ENCODE peak calls at places on chromosomes 6 and 20, in five cellular contexts. One of them, this sample, is unnamed.

GRCh38 chr6:44430322-44430721 is 42.8 kb downstream of the CDC5L start:
- DNase-seq in kidney epithelial cell: no peak
- DNase-seq in A549: no peak
- DNase-seq in OCI-LY7: no peak
- DNase-seq in GM20000: no peak
- DNase-seq in this sample: no peak

GRCh38 chr6:3122823-3123182 is 4.3 kb downstream of the BPHL start:
- DNase-seq in GM20000: no peak
- DNase-seq in kidney epithelial cell: no peak
- DNase-seq in A549: no peak
- DNase-seq in OCI-LY7: no peak
- DNase-seq in this sample: no peak

GRCh38 chr20:62766716-62767115 is 29.6 kb upstream of the MRGBP start:
- DNase-seq in A549: no peak
- DNase-seq in kidney epithelial cell: no peak
- DNase-seq in GM20000: no peak
- DNase-seq in OCI-LY7: no peak
- DNase-seq in this sample: no peak

GRCh38 chr20:40336034-40336433 is 353.0 kb downstream of the MAFB start:
- DNase-seq in kidney epithelial cell: no peak
- DNase-seq in OCI-LY7: no peak
- DNase-seq in A549: no peak
- DNase-seq in GM20000: no peak
- DNase-seq in this sample: no peak

GRCh38 chr20:7984192-7984591 is 35.4 kb downstream of the TMX4 start:
- DNase-seq in OCI-LY7: no peak
- DNase-seq in kidney epithelial cell: no peak
- DNase-seq in GM20000: no peak
- DNase-seq in A549: no peak
- DNase-seq in this sample: no peak

GRCh38 chr6:33070909-33071308 is 2.5 kb downstream of the HLA-DPA1 start:
- DNase-seq in A549: no peak
- DNase-seq in OCI-LY7: no peak
- DNase-seq in GM20000: no peak
- DNase-seq in kidney epithelial cell: no peak
- DNase-seq in this sample: no peak

GRCh38 chr6:74409447-74409846 is 713.4 kb downstream of the CD109 start:
- DNase-seq in OCI-LY7: no peak
- DNase-seq in kidney epithelial cell: peak
- DNase-seq in A549: peak
- DNase-seq in GM20000: peak
- DNase-seq in this sample: no peak

GRCh38 chr20:32752458-32753250 is 9.4 kb upstream of the COMMD7 start:
- DNase-seq in GM20000: no peak
- DNase-seq in OCI-LY7: no peak
- DNase-seq in kidney epithelial cell: peak
- DNase-seq in A549: no peak
- DNase-seq in this sample: peak

GRCh38 chr20:37519508-37520416 is 1.3 kb upstream of the NNAT start:
- DNase-seq in OCI-LY7: peak
- DNase-seq in kidney epithelial cell: no peak
- DNase-seq in GM20000: peak
- DNase-seq in A549: no peak
- DNase-seq in this sample: no peak

GRCh38 chr20:31856516-31856915 is 11.1 kb upstream of the FOXS1 start:
- DNase-seq in A549: no peak
- DNase-seq in kidney epithelial cell: no peak
- DNase-seq in GM20000: no peak
- DNase-seq in OCI-LY7: no peak
- DNase-seq in this sample: no peak

GRCh38 chr6:159691133-159691962 is 1.7 kb downstream of the SOD2 start:
- DNase-seq in OCI-LY7: peak
- DNase-seq in GM20000: peak
- DNase-seq in A549: peak
- DNase-seq in kidney epithelial cell: peak
- DNase-seq in this sample: peak

GRCh38 chr6:7146079-7146828 is 38.5 kb downstream of the RREB1 start:
- DNase-seq in GM20000: peak
- DNase-seq in A549: no peak
- DNase-seq in OCI-LY7: peak
- DNase-seq in kidney epithelial cell: no peak
- DNase-seq in this sample: peak

GRCh38 chr6:154167163-154167562 is 128.1 kb downstream of the OPRM1 start:
- DNase-seq in GM20000: no peak
- DNase-seq in A549: no peak
- DNase-seq in OCI-LY7: no peak
- DNase-seq in kidney epithelial cell: no peak
- DNase-seq in this sample: no peak

GRCh38 chr6:45049188-45049843 is 278.8 kb upstream of the RUNX2 start:
- DNase-seq in GM20000: no peak
- DNase-seq in kidney epithelial cell: no peak
- DNase-seq in OCI-LY7: no peak
- DNase-seq in A549: no peak
- DNase-seq in this sample: no peak

GRCh38 chr6:74091133-74091793 is 395.3 kb downstream of the CD109 start:
- DNase-seq in A549: peak
- DNase-seq in kidney epithelial cell: no peak
- DNase-seq in GM20000: peak
- DNase-seq in OCI-LY7: peak
- DNase-seq in this sample: no peak

GRCh38 chr6:84390334-84390733 is 162.9 kb upstream of the CEP162 start:
- DNase-seq in A549: no peak
- DNase-seq in GM20000: no peak
- DNase-seq in OCI-LY7: no peak
- DNase-seq in kidney epithelial cell: no peak
- DNase-seq in this sample: no peak

GRCh38 chr20:37243076-37243936 is 18.3 kb downstream of the GHRH start:
- DNase-seq in A549: no peak
- DNase-seq in GM20000: no peak
- DNase-seq in kidney epithelial cell: no peak
- DNase-seq in OCI-LY7: no peak
- DNase-seq in this sample: no peak

GRCh38 chr6:79586548-79586947 is 44.6 kb upstream of the SH3BGRL2 start:
- DNase-seq in kidney epithelial cell: no peak
- DNase-seq in GM20000: no peak
- DNase-seq in OCI-LY7: peak
- DNase-seq in A549: peak
- DNase-seq in this sample: no peak
- TF ChIP-seq CTCF in kidney epithelial cell: peak
- TF ChIP-seq CTCF in GM20000: no peak
- TF ChIP-seq CTCF in OCI-LY7: peak
- TF ChIP-seq CTCF in A549: no peak
- TF ChIP-seq CTCF in this sample: no peak

GRCh38 chr20:64222273-64222672 is 33.3 kb upstream of the PCMTD2 start:
- DNase-seq in GM20000: no peak
- DNase-seq in kidney epithelial cell: peak
- DNase-seq in A549: no peak
- DNase-seq in OCI-LY7: no peak
- DNase-seq in this sample: no peak

GRCh38 chr20:64224344-64225165 is 31.0 kb upstream of the PCMTD2 start:
- DNase-seq in kidney epithelial cell: peak
- DNase-seq in A549: no peak
- DNase-seq in GM20000: no peak
- DNase-seq in OCI-LY7: no peak
- DNase-seq in this sample: peak

GRCh38 chr20:64222851-64223525 is 32.6 kb upstream of the PCMTD2 start:
- DNase-seq in kidney epithelial cell: no peak
- DNase-seq in GM20000: no peak
- DNase-seq in OCI-LY7: no peak
- DNase-seq in A549: no peak
- DNase-seq in this sample: no peak

GRCh38 chr20:64225166-64225595 is 30.4 kb upstream of the PCMTD2 start:
- DNase-seq in GM20000: no peak
- DNase-seq in A549: no peak
- DNase-seq in OCI-LY7: no peak
- DNase-seq in kidney epithelial cell: no peak
- DNase-seq in this sample: no peak

GRCh38 chr20:64223526-64224067 is 32.0 kb upstream of the PCMTD2 start:
- DNase-seq in kidney epithelial cell: peak
- DNase-seq in GM20000: no peak
- DNase-seq in OCI-LY7: peak
- DNase-seq in A549: no peak
- DNase-seq in this sample: no peak
- TF ChIP-seq CTCF in kidney epithelial cell: peak
- TF ChIP-seq CTCF in GM20000: no peak
- TF ChIP-seq CTCF in OCI-LY7: peak
- TF ChIP-seq CTCF in A549: no peak
- TF ChIP-seq CTCF in this sample: no peak

GRCh38 chr6:103797738-103798137 is 1062.0 kb downstream of the HACE1 start:
- DNase-seq in OCI-LY7: peak
- DNase-seq in A549: no peak
- DNase-seq in GM20000: no peak
- DNase-seq in kidney epithelial cell: no peak
- DNase-seq in this sample: no peak
- TF ChIP-seq CTCF in OCI-LY7: peak
- TF ChIP-seq CTCF in A549: peak
- TF ChIP-seq CTCF in GM20000: peak
- TF ChIP-seq CTCF in kidney epithelial cell: peak
- TF ChIP-seq CTCF in this sample: no peak

GRCh38 chr20:21968486-21968885 is 263.0 kb downstream of the PAX1 start:
- DNase-seq in A549: no peak
- DNase-seq in GM20000: no peak
- DNase-seq in OCI-LY7: no peak
- DNase-seq in kidney epithelial cell: no peak
- DNase-seq in this sample: no peak
- TF ChIP-seq CTCF in A549: no peak
- TF ChIP-seq CTCF in GM20000: no peak
- TF ChIP-seq CTCF in OCI-LY7: no peak
- TF ChIP-seq CTCF in kidney epithelial cell: no peak
- TF ChIP-seq CTCF in this sample: no peak

DNA sequence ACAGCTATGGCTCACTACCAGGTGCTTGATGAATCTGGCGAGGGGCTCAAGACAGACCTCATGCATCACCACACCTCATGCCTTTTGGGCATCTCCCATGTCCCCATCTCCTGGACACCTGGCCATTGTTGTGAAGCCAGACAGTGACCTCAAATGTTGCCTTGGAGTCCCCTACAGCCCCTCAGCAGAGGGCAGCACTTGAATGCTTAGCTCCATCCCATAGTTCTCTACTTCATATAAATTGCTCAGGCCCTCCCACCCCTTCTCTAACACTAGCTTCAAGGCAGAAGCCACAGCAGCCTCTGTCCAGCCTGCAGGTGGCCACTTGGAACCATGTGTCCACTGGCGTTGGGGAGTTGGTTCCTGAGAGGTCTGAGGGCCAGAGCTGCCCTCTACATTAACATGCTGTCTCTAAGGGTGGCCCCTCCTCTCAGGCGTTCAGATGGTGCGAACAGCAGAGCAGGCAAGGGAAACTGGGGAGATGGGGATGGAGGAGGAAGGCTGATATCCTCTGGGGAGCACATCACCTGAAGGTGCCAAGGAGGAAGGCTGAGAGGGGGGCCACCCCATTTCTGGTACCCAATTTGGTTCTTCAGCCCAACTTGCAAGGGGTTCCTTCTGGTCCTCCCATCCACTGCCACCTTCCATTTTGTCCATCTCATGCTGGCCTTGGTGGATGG is 31.3 kb downstream of the MOCS1 start:
- DNase-seq in A549: no peak
- DNase-seq in kidney epithelial cell: no peak
- DNase-seq in GM20000: no peak
- DNase-seq in OCI-LY7: no peak
- DNase-seq in this sample: no peak
- TF ChIP-seq CTCF in A549: no peak
- TF ChIP-seq CTCF in kidney epithelial cell: no peak
- TF ChIP-seq CTCF in GM20000: no peak
- TF ChIP-seq CTCF in OCI-LY7: peak
- TF ChIP-seq CTCF in this sample: no peak

GRCh38 chr20:3621111-3621510 is 42.1 kb downstream of the GFRA4 start:
- DNase-seq in GM20000: no peak
- DNase-seq in kidney epithelial cell: no peak
- DNase-seq in OCI-LY7: peak
- DNase-seq in A549: no peak
- DNase-seq in this sample: no peak
- TF ChIP-seq CTCF in GM20000: no peak
- TF ChIP-seq CTCF in kidney epithelial cell: no peak
- TF ChIP-seq CTCF in OCI-LY7: peak
- TF ChIP-seq CTCF in A549: no peak
- TF ChIP-seq CTCF in this sample: no peak

GRCh38 chr6:130076512-130076911 is 58.1 kb downstream of the L3MBTL3 start:
- DNase-seq in OCI-LY7: peak
- DNase-seq in kidney epithelial cell: no peak
- DNase-seq in GM20000: no peak
- DNase-seq in A549: no peak
- DNase-seq in this sample: no peak
- TF ChIP-seq CTCF in OCI-LY7: peak
- TF ChIP-seq CTCF in kidney epithelial cell: no peak
- TF ChIP-seq CTCF in GM20000: peak
- TF ChIP-seq CTCF in A549: no peak
- TF ChIP-seq CTCF in this sample: peak